ENCODE peak calls at places on chromosome 4, in six cellular contexts. I, T, N, G, Q and J are unnamed samples.

GRCh38 chr4:184117662-184118199 is 99.9 kb downstream of the ENPP6 start:
- ATAC-seq in I (no peak), T (no peak), N (no peak), G (no peak), Q (no peak), J (no peak)

GRCh38 chr4:52894408-52894807 is 32.3 kb downstream of the RASL11B start:
- ATAC-seq in I (no peak), T (no peak), N (no peak), G (no peak), Q (no peak), J (no peak)

GRCh38 chr4:148060264-148061138 is 328.6 kb downstream of the ARHGAP10 start:
- ATAC-seq in I (no peak), T (no peak), N (no peak), G (no peak), Q (no peak), J (no peak)

GRCh38 chr4:55336138-55337034 is 9.7 kb upstream of the SRD5A3 start:
- ATAC-seq in I (peak), T (no peak), N (no peak), G (peak), Q (no peak), J (no peak)

GRCh38 chr4:156584100-156584499 is 387.5 kb downstream of the PDGFC start:
- ATAC-seq in I (no peak), T (no peak), N (no peak), G (no peak), Q (no peak), J (no peak)

GRCh38 chr4:144748814-144749555 is 103.0 kb downstream of the HHIP start:
- ATAC-seq in I (no peak), T (no peak), N (no peak), G (no peak), Q (no peak), J (no peak)

GRCh38 chr4:89290727-89291126 is 16.9 kb downstream of the GPRIN3 start:
- ATAC-seq in I (no peak), T (no peak), N (peak), G (no peak), Q (peak), J (no peak)

GRCh38 chr4:129014566-129015509 is 78.5 kb downstream of the SCLT1 start:
- ATAC-seq in I (peak), T (no peak), N (no peak), G (no peak), Q (no peak), J (no peak)

GRCh38 chr4:122997463-122998101 is 75.2 kb upstream of the NUDT6 start:
- ATAC-seq in I (no peak), T (no peak), N (no peak), G (no peak), Q (peak), J (no peak)

GRCh38 chr4:71211748-71212147 is 127.1 kb upstream of the SLC4A4 start:
- ATAC-seq in I (no peak), T (no peak), N (peak), G (no peak), Q (no peak), J (peak)

GRCh38 chr4:87007345-87008181 is 72.8 kb downstream of the AFF1 start:
- ATAC-seq in I (peak), T (peak), N (peak), G (peak), Q (peak), J (peak)

GRCh38 chr4:141659539-141659938 is 23.2 kb downstream of the IL15 start:
- ATAC-seq in I (no peak), T (no peak), N (no peak), G (no peak), Q (peak), J (no peak)

GRCh38 chr4:152063301-152064235 is 302.8 kb upstream of the GATB start:
- ATAC-seq in I (peak), T (no peak), N (peak), G (peak), Q (no peak), J (no peak)

GRCh38 chr4:186604124-186604627 is 48.8 kb upstream of the MTNR1A start:
- ATAC-seq in I (no peak), T (no peak), N (no peak), G (no peak), Q (no peak), J (no peak)

GRCh38 chr4:186708554-186708953 is 15.1 kb downstream of the FAT1 start:
- ATAC-seq in I (no peak), T (no peak), N (no peak), G (no peak), Q (no peak), J (no peak)

GRCh38 chr4:105272002-105272401 is 125.3 kb downstream of the TET2 start:
- ATAC-seq in I (no peak), T (no peak), N (no peak), G (no peak), Q (no peak), J (no peak)

GRCh38 chr4:48634688-48635308 is 144.7 kb downstream of the ZAR1 start:
- ATAC-seq in I (no peak), T (no peak), N (no peak), G (peak), Q (no peak), J (no peak)

GRCh38 chr4:15899511-15899910 is 39.0 kb downstream of the FGFBP1 start:
- ATAC-seq in I (no peak), T (no peak), N (no peak), G (no peak), Q (no peak), J (no peak)

GRCh38 chr4:15898902-15899301 is 39.6 kb downstream of the FGFBP1 start:
- ATAC-seq in I (no peak), T (no peak), N (no peak), G (no peak), Q (no peak), J (no peak)

GRCh38 chr4:15895517-15895916 is 43.0 kb downstream of the FGFBP1 start:
- ATAC-seq in I (no peak), T (no peak), N (no peak), G (no peak), Q (no peak), J (no peak)

GRCh38 chr4:15894923-15895411 is 43.6 kb downstream of the FGFBP1 start:
- ATAC-seq in I (no peak), T (no peak), N (no peak), G (no peak), Q (no peak), J (no peak)

GRCh38 chr4:15897577-15897976 is 41.0 kb downstream of the FGFBP1 start:
- ATAC-seq in I (no peak), T (no peak), N (no peak), G (no peak), Q (no peak), J (no peak)
- TF ChIP-seq EP300 in I (no peak), T (no peak), N (no peak), G (no peak), Q (no peak), J (no peak)

GRCh38 chr4:83219344-83219990 is 65.1 kb downstream of the COQ2 start:
- ATAC-seq in I (no peak), T (no peak), N (peak), G (no peak), Q (peak), J (no peak)
- TF ChIP-seq POLR2A in I (no peak), T (no peak), N (no peak), G (no peak), Q (no peak), J (no peak)

DNA sequence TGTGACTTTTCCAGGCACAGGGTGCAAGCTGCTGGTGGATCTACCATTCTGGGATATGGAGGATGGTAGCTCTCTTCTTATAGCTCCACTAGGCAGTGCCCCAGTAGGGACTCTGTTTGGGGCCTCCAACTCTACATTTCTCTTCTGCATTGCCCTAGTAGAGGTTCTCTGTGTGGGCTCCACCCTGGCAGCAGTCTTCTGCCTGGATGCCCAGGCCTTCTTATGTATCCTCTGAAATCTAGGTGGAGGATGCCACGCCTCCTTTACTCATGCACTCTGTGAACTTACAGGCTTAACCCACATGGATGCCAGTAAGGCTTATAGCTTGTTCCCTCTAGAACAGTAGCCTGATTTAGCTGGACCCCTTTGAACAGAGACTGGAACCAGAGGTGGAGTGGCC is 20.9 kb upstream of the EREG start:
- ATAC-seq in I (no peak), T (no peak), N (no peak), G (no peak), Q (no peak), J (no peak)
- TF ChIP-seq EP300 in I (no peak), T (no peak), N (no peak), G (no peak), Q (no peak), J (no peak)

GRCh38 chr4:2413821-2414610 is 4.4 kb downstream of the ZFYVE28 start:
- ATAC-seq in I (no peak), T (no peak), N (no peak), G (no peak), Q (no peak), J (no peak)

GRCh38 chr4:2411786-2412510 is 6.5 kb downstream of the ZFYVE28 start:
- ATAC-seq in I (no peak), T (no peak), N (no peak), G (no peak), Q (peak), J (no peak)

GRCh38 chr4:2412534-2412884 is 5.9 kb downstream of the ZFYVE28 start:
- ATAC-seq in I (no peak), T (peak), N (no peak), G (peak), Q (peak), J (no peak)

GRCh38 chr4:2415213-2415612 is 3.2 kb downstream of the ZFYVE28 start:
- ATAC-seq in I (no peak), T (no peak), N (no peak), G (no peak), Q (no peak), J (no peak)

GRCh38 chr4:2412885-2413716 is 5.3 kb downstream of the ZFYVE28 start:
- ATAC-seq in I (peak), T (peak), N (peak), G (peak), Q (peak), J (peak)
- TF ChIP-seq POLR2A in I (no peak), T (peak), N (peak), G (peak), Q (no peak), J (no peak)

GRCh38 chr4:65893311-65893710 is 223.0 kb upstream of the EPHA5 start:
- ATAC-seq in I (no peak), T (no peak), N (no peak), G (no peak), Q (no peak), J (no peak)

GRCh38 chr4:65893957-65894755 is 223.9 kb upstream of the EPHA5 start:
- ATAC-seq in I (no peak), T (no peak), N (no peak), G (no peak), Q (no peak), J (no peak)
- TF ChIP-seq EP300 in I (no peak), T (no peak), N (no peak), G (no peak), Q (no peak), J (no peak)